ENCODE peak calls at places on chromosomes 6 and 20, in four cellular contexts. O, U, L and Y are unnamed samples.

GRCh38 chr6:87465041-87465440 is 7.7 kb upstream of the SLC35A1 start:
- DNase-seq in O (no peak), U (no peak), L (no peak), Y (no peak)

GRCh38 chr6:11798096-11798495 is 19.5 kb upstream of the ADTRP start:
- DNase-seq in O (no peak), U (no peak), L (no peak), Y (peak)

GRCh38 chr6:152261179-152261578 is 376.0 kb downstream of the SYNE1 start:
- DNase-seq in O (no peak), U (no peak), L (no peak), Y (no peak)

GRCh38 chr6:56862415-56863175 is 92.3 kb upstream of the BEND6 start:
- DNase-seq in O (no peak), U (no peak), L (no peak), Y (no peak)

GRCh38 chr6:135002229-135002844 is 52.3 kb downstream of the HBS1L start:
- DNase-seq in O (peak), U (no peak), L (peak), Y (peak)

GRCh38 chr6:48597951-48598350 is 487.0 kb upstream of the PTCHD4 start:
- DNase-seq in O (no peak), U (no peak), L (no peak), Y (no peak)

GRCh38 chr20:37741055-37741454 is 47.2 kb downstream of the CTNNBL1 start:
- DNase-seq in O (peak), U (no peak), L (no peak), Y (no peak)

GRCh38 chr20:59984551-59984950 is 26.3 kb downstream of the CDH26 start:
- DNase-seq in O (no peak), U (no peak), L (no peak), Y (no peak)

GRCh38 chr20:19964289-19965263 is 52.6 kb upstream of the NAA20 start:
- DNase-seq in O (peak), U (no peak), L (peak), Y (no peak)

GRCh38 chr6:4727236-4727635 is 49.0 kb upstream of the CDYL start:
- DNase-seq in O (no peak), U (no peak), L (peak), Y (no peak)

GRCh38 chr6:169454204-169454871 is 200.7 kb upstream of the THBS2 start:
- DNase-seq in O (peak), U (no peak), L (peak), Y (no peak)

GRCh38 chr20:62356948-62357667 is 10.0 kb downstream of the LAMA5 start:
- DNase-seq in O (no peak), U (no peak), L (peak), Y (peak)

GRCh38 chr6:33683576-33684427 is 27.7 kb downstream of the UQCC2 start:
- DNase-seq in O (no peak), U (no peak), L (no peak), Y (peak)

GRCh38 chr20:2296545-2297351 is 947 bp downstream of the TGM3 start:
- DNase-seq in O (no peak), U (no peak), L (no peak), Y (no peak)

GRCh38 chr6:91868539-91869202 is 1281.8 kb upstream of the MAP3K7 start:
- DNase-seq in O (no peak), U (no peak), L (no peak), Y (no peak)

GRCh38 chr6:156686940-156687874 is 90.0 kb upstream of the ARID1B start:
- DNase-seq in O (peak), U (no peak), L (peak), Y (peak)

GRCh38 chr6:15496345-15497131 is 166.3 kb downstream of the DTNBP1 start:
- DNase-seq in O (no peak), U (no peak), L (no peak), Y (no peak)

GRCh38 chr20:24118096-24118780 is 129.7 kb upstream of the GGTLC1 start:
- DNase-seq in O (no peak), U (no peak), L (no peak), Y (peak)
- TF ChIP-seq MXI1 in O (no peak), U (no peak), L (no peak), Y (no peak)

GRCh38 chr20:21101453-21102251 is 4.5 kb downstream of the LINC00237 start:
- DNase-seq in O (no peak), U (no peak), L (no peak), Y (peak)

GRCh38 chr20:21103582-21104465 is 2.3 kb downstream of the LINC00237 start:
- DNase-seq in O (no peak), U (no peak), L (no peak), Y (peak)

GRCh38 chr20:21104466-21104761 is 1.7 kb downstream of the LINC00237 start:
- DNase-seq in O (no peak), U (no peak), L (no peak), Y (peak)

GRCh38 chr20:21102252-21102609 is 3.9 kb downstream of the LINC00237 start:
- DNase-seq in O (no peak), U (no peak), L (no peak), Y (peak)

DNA sequence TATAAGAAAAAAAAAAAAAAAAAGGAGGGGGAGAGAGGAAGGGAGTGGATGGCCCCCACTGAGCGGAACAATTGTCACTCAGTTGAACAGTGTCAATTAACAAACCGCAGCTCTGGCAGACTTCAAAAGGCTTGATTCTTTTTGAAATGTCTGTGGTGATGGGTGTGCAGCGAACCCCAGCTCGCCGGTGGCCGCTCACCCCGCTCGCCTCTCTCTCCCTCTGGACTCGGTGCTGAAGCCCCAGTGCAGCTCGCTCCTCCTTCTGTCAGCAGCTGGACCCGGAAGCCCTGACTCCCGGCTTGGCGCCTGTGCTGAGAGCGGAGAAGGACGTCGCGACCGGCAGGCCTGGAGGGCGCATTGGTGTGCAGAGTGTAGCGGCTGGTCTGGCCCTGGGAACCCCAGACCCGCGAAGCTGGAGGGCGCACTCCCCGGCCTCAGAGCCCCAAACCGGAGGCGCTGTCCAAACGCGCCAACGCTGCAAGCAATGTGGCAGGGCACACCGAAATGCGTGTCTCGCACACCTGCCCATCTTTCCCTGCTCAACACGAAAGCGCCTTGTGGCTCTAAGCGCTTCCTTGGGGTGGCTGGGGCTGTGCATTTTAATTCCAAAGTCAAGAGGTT is 3.4 kb downstream of the LINC00237 start:
- DNase-seq in O (no peak), U (no peak), L (no peak), Y (peak)
- TF ChIP-seq CHD2 in O (no peak), U (no peak), L (no peak), Y (no peak)

DNA sequence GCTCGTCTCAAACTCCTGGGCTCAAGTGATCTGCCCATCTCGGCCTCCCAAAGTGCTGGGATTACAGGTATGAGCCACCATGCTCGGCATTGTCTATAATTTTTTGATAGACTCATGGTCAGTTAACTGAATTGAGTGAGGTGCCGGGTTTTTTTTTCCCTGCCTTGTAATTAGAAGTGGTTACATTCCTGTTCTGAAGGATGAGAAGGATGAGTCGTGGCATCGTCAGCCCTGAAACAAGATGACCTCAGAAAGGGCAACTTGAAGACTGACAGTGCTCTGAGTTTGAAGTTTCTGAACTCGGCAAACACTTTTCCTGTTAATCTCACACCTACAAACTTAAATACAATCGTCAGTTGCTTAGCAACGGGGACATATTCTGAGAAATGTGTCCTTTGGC is 158.7 kb upstream of the PDE10A start:
- DNase-seq in O (no peak), U (no peak), L (no peak), Y (no peak)
- TF ChIP-seq MXI1 in O (no peak), U (no peak), L (no peak), Y (no peak)

GRCh38 chr6:153787341-153787606 is 251.8 kb upstream of the OPRM1 start:
- DNase-seq in O (peak), U (no peak), L (no peak), Y (no peak)

GRCh38 chr6:153790881-153791473 is 248.1 kb upstream of the OPRM1 start:
- DNase-seq in O (peak), U (no peak), L (no peak), Y (peak)

DNA sequence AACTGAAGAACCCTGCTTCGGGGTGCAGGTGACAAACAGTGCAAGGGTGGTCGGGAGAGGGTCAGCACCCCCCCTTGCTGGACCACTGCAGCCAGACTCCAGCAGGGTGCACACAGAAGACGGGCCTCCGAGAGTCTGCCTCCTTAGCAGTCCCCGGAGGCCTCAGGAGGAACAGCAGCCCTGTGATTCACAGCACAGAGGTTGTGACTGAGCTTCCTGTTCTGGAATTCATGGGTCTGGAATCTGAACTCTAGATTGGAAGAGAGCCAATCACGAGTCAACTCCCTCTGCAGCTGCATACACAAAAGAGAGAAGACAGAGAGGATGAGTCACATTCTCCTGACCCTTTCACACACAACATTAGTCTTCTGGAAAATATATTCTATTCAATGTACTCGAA is 249.0 kb upstream of the OPRM1 start:
- DNase-seq in O (peak), U (no peak), L (no peak), Y (peak)
- TF ChIP-seq CHD2 in O (no peak), U (no peak), L (no peak), Y (no peak)

GRCh38 chr20:21509597-21510331 is 4.1 kb downstream of the NKX2-2 start:
- DNase-seq in O (no peak), U (no peak), L (no peak), Y (peak)
- TF ChIP-seq MXI1 in O (no peak), U (no peak), L (no peak), Y (no peak)

GRCh38 chr20:675453-676314 is at the start of gene SCRT2:
- DNase-seq in O (peak), U (no peak), L (peak), Y (peak)

GRCh38 chr20:674936-675452 is 608 bp downstream of the SCRT2 start:
- DNase-seq in O (no peak), U (no peak), L (no peak), Y (peak)

GRCh38 chr20:671252-672030 is 4.2 kb downstream of the SCRT2 start:
- DNase-seq in O (no peak), U (no peak), L (peak), Y (no peak)

GRCh38 chr20:673606-674005 is 2.0 kb downstream of the SCRT2 start:
- DNase-seq in O (no peak), U (no peak), L (no peak), Y (peak)

DNA sequence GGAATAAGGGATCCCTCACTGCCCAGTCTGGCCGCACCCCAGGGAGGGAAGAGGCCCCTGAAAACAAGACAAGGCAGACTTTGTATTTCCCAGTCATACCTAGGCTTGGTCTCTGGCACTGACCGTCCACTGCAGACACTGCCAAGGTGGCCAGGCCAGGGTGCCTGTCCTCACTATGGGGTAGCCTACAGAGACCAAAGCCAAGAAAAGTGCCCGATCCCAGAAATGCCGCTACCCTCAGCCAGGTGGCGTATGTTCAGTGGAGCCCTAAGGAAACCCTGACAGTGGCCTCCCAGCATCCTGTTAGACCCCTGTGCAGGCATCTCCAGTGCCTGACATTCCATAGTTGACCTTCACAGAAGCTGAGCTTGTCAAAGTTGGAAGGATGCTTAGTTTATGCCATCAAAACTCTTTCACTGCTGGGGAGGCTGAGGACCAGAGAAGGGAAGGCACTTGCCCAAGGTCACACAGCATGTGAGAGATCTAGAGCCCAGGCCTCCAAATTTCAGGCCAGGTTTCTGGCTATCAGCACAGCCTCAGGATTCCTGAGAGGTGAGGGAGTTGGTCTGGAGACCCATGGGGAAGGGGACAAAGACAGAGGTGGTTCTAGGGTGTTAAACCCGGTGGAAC is 2.5 kb downstream of the SCRT2 start:
- DNase-seq in O (no peak), U (no peak), L (no peak), Y (peak)
- TF ChIP-seq CHD2 in O (no peak), U (no peak), L (no peak), Y (no peak)

GRCh38 chr20:18279231-18279630 is 9.1 kb upstream of the ZNF133 start:
- DNase-seq in O (no peak), U (no peak), L (no peak), Y (no peak)
- TF ChIP-seq MXI1 in O (no peak), U (no peak), L (no peak), Y (no peak)

DNA sequence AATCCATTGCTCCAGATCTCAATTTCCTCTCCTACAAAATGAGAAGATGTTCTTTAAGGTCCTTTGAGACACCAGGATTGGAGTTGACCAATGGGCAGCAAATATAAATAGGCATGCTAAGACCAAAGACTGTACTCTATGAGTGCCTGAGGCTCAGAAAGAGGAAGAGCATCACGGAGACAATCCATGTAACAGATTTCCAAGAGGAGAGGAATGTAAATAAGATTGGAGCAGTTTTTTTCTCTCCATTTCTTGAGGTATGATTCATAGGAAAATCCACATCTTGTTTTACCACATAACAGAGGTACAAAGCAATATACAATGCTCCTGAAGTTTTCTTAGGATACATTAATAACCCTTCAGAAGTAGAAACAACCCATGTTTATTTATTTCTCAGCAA is 109.8 kb downstream of the UBE3D start:
- DNase-seq in O (no peak), U (no peak), L (no peak), Y (no peak)
- TF ChIP-seq CHD2 in O (no peak), U (no peak), L (no peak), Y (no peak)